ENCODE peak calls at places on chromosomes 12 and 14, in eight cellular contexts. V is ovary, I is NB4, Q is adipocyte, W is lower leg skin, H is OCI-LY7, E is A549, U is PC-3. T is an unnamed sample.
A peak's percentile ranks its signal among the peaks of the same experiment; 100 is the strongest.

GRCh38 chr14:22226381-22226780 is 362.6 kb downstream of the DAD1 start:
- DNase-seq in U (peak; percentile 77), I (peak; percentile 73), H (peak; percentile 27), W (no peak), V (no peak), Q (no peak), E (peak; percentile 19), T (no peak)

GRCh38 chr12:130126023-130126432 is 36.2 kb upstream of the FZD10 start:
- DNase-seq in Q (no peak), H (no peak), W (peak; percentile 92), U (no peak), E (peak; percentile 21), V (no peak), I (no peak), T (no peak)

GRCh38 chr14:100221419-100222218 is 17.3 kb upstream of the YY1 start:
- DNase-seq in E (no peak), Q (peak; percentile 84), V (no peak), I (peak; percentile 89), H (peak; percentile 67), W (peak; percentile 87), U (peak; percentile 55), T (no peak)

GRCh38 chr12:53467880-53468279 is 16.0 kb downstream of the PCBP2 start:
- DNase-seq in E (no peak), U (no peak), V (no peak), Q (no peak), W (no peak), H (no peak), I (no peak), T (no peak)

GRCh38 chr14:91058017-91058675 is 2.3 kb downstream of the RPS6KA5 start:
- DNase-seq in V (no peak), I (no peak), W (no peak), E (no peak), H (no peak), Q (peak; percentile 5), U (no peak), T (no peak)

GRCh38 chr12:109393437-109394345 is 46.0 kb downstream of the MYO1H start:
- DNase-seq in E (peak; percentile 76), Q (peak; percentile 90), U (peak; percentile 85), V (peak; percentile 12), W (no peak), I (peak; percentile 75), H (peak; percentile 73), T (no peak)

GRCh38 chr12:131831021-131831571 is 2.9 kb downstream of the MMP17 start:
- DNase-seq in H (no peak), V (no peak), Q (peak; percentile 51), I (peak; percentile 68), E (peak; percentile 63), W (peak; percentile 87), U (peak; percentile 51), T (no peak)

GRCh38 chr12:25424186-25424854 is 128.8 kb downstream of the LMNTD1 start:
- DNase-seq in V (no peak), H (no peak), Q (peak; percentile 25), I (no peak), U (no peak), E (no peak), W (no peak), T (no peak)

GRCh38 chr12:63882844-63883243 is 38.3 kb downstream of the SRGAP1 start:
- DNase-seq in U (no peak), E (no peak), I (no peak), H (no peak), W (no peak), Q (peak; percentile 48), V (no peak), T (no peak)

GRCh38 chr12:80622271-80622670 is 85.2 kb upstream of the MYF6 start:
- DNase-seq in Q (no peak), I (peak; percentile 18), H (peak; percentile 7), E (peak; percentile 23), W (no peak), V (no peak), U (peak; percentile 42), T (no peak)

GRCh38 chr12:109255377-109255776 is 53.7 kb downstream of the FOXN4 start:
- DNase-seq in I (peak; percentile 49), W (no peak), H (peak; percentile 11), E (peak; percentile 45), V (no peak), Q (peak; percentile 14), U (peak; percentile 43), T (no peak)

GRCh38 chr14:64746298-64747250 is 42.4 kb downstream of the PLEKHG3 start:
- DNase-seq in W (no peak), U (no peak), I (no peak), E (no peak), Q (peak; percentile 10), V (no peak), H (no peak), T (no peak)

GRCh38 chr14:77889971-77890442 is 90.1 kb downstream of the ADCK1 start:
- DNase-seq in V (no peak), Q (peak; percentile 24), H (no peak), I (no peak), W (no peak), E (no peak), U (peak; percentile 14), T (no peak)

GRCh38 chr14:82710257-82710841 is 1176.7 kb upstream of the SEL1L start:
- DNase-seq in H (peak; percentile 54), W (no peak), V (peak; percentile 39), Q (peak; percentile 69), I (peak; percentile 71), E (peak; percentile 58), U (peak; percentile 69), T (no peak)

DNA sequence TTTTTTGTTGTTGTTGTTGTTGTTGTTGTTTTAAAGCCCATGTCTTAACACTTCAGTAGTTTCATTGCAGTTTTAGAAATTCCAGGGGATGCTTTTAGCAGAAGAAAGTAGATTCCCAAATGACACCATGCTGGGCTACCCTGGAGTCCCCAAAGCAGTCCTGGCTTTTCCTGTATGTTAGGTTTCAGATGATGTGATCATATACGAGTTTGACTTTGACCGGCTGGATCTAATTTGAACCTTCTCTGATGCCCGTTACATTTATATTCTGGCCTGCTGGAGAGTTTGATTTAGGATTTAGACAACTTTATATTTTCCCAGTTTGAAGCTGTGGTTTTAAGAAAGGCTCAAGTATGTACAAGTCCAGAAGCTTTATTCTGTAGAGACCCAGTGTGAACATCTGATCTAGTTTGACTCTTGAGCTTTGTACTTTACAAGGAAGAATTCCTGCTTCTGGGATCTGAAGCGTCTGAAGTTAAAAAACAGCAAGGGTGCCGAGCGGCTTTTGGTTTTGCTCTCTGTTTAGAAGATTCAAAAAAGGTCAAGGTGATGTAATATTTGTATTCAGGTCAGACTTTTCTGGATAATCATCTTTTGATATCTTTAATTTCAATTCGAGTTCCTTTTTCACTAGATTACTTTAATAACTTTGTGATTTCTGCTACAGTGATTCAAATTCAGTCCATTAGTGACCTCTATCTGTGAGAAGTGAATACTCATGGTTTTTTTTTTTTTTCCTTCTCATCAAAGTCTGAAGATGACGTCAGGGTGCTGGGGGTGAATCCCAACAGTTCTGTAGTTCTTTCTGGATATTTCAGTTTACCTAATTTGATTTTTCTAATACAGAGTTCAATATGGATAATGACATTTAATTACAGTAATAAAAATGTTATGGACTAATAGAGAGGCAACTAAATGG is 6.2 kb downstream of the FLRT2 start:
- DNase-seq in I (peak; percentile 7), U (peak; percentile 35), V (peak; percentile 28), Q (peak; percentile 89), W (no peak), E (peak; percentile 44), H (no peak), T (no peak)
- H3K4me3 ChIP-seq in I (no peak overlapping the region), U (no peak overlapping the region), V (peak overlapping the region; percentile 70), Q (peak overlapping the region; percentile 91), W (no peak overlapping the region), E (no peak overlapping the region), H (no peak overlapping the region), T (no peak overlapping the region)

DNA sequence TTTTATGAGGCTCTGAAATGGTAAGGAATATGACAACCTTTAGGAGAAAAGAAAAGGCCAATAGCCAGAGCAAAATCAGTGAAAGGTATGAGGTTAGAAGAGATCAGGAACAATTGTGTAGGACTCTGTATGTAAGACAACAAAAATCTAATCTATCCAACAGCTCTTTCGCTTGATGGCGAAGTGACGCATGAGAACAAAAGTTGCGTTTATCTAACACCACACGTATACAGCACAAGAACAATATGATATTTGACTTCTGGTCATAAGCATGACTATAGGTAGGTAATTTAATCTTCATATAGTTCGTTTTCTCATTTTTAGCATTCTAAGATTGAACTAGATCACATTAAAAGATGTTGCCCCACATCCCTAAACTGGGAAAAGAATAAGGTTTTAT is 1.5 kb downstream of the CLECL1 start:
- DNase-seq in H (peak; percentile 59), U (no peak), V (no peak), Q (no peak), E (no peak), I (no peak), W (no peak), T (no peak)
- H3K4me3 ChIP-seq in H (peak overlapping the region; percentile 78), U (no peak overlapping the region), V (no peak overlapping the region), Q (no peak overlapping the region), E (no peak overlapping the region), I (peak overlapping the region; percentile 55), W (no peak overlapping the region), T (no peak overlapping the region)

GRCh38 chr14:95655461-95655860 is 30.8 kb upstream of the TCL1B start:
- DNase-seq in I (no peak), U (no peak), Q (no peak), H (no peak), E (no peak), V (no peak), W (no peak), T (no peak)

GRCh38 chr14:95651028-95651427 is 35.2 kb upstream of the TCL1B start:
- DNase-seq in H (no peak), I (no peak), W (no peak), U (no peak), Q (no peak), V (no peak), E (no peak), T (no peak)

GRCh38 chr14:95649230-95649629 is 37.0 kb upstream of the TCL1B start:
- DNase-seq in I (no peak), W (no peak), E (no peak), H (no peak), U (no peak), Q (no peak), V (no peak), T (no peak)

GRCh38 chr14:95652690-95653089 is 33.5 kb upstream of the TCL1B start:
- DNase-seq in U (no peak), W (no peak), Q (no peak), V (no peak), I (no peak), E (no peak), H (peak; percentile 90), T (no peak)

GRCh38 chr14:95652171-95652570 is 34.1 kb upstream of the TCL1B start:
- DNase-seq in Q (no peak), E (no peak), U (no peak), I (no peak), H (no peak), V (no peak), W (no peak), T (no peak)
- H3K4me3 ChIP-seq in Q (no peak overlapping the region), E (no peak overlapping the region), U (no peak overlapping the region), I (no peak overlapping the region), H (peak overlapping the region; percentile 39), V (no peak overlapping the region), W (no peak overlapping the region), T (no peak overlapping the region)

DNA sequence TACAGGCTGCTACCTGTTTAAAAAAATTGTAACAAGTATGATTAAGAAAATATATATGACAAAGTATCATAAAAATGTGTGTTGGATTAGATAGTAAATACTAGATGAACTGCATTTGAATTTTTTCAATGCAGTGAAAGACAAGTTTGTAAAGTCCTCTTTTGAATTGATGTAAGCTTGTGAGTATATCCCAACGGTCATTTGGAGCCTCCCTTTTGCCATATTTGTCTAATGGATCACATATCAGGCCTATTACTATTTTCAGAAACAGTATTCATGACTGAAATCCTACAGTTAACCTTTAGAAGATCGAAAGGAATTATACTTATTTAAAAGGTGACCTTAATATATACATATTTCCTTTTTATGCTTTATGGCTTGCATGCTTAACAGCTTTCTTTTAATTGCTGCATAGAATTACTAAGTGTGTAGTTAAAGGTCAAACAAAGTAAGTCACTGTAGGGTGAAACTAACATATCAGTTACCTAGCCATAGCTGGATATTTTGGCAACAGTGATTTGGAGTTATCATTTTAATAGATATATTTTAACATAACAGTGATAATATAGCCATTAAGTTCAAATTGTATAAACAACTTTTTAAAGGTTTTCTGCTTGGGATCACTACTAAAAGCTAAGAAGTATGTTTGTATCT is 53.6 kb downstream of the USP15 start:
- DNase-seq in W (no peak), Q (no peak), H (no peak), U (no peak), I (no peak), V (no peak), E (no peak), T (no peak)
- H3K4me3 ChIP-seq in W (no peak overlapping the region), Q (no peak overlapping the region), H (no peak overlapping the region), U (no peak overlapping the region), I (no peak overlapping the region), V (no peak overlapping the region), E (no peak overlapping the region), T (no peak overlapping the region)